ENCODE peak calls at places on chromosomes 12 and 14, in nine cellular contexts. K is A549, X is adrenal gland, F is sigmoid colon, D is uterus, B is tibial nerve, U is heart left ventricle, V is thyroid gland, E is ovary. I is an unnamed sample.

GRCh38 chr12:55797068-55797467 is 20.5 kb downstream of the SARNP start:
- DNase-seq in X (no peak), V (peak; percentile 38), U (no peak), D (peak; percentile 38), K (peak; percentile 62), E (no peak), F (no peak), B (no peak), I (no peak)

GRCh38 chr14:97416550-97416949 is 619.4 kb downstream of the VRK1 start:
- DNase-seq in B (no peak), U (no peak), E (no peak), D (no peak), X (no peak), K (no peak), V (no peak), F (no peak), I (no peak)

GRCh38 chr14:21078726-21079125 is 8.6 kb downstream of the ARHGEF40 start:
- DNase-seq in K (no peak), B (no peak), V (no peak), E (no peak), U (no peak), D (no peak), F (no peak), X (peak; percentile 49), I (no peak)

GRCh38 chr12:18861287-18861858 is 123.5 kb downstream of the CAPZA3 start:
- DNase-seq in B (no peak), K (no peak), E (no peak), V (no peak), X (no peak), F (no peak), U (no peak), D (no peak), I (no peak)

GRCh38 chr14:91371011-91371989 is 46.3 kb downstream of the CCDC88C start:
- DNase-seq in F (no peak), D (no peak), U (no peak), K (no peak), B (no peak), E (no peak), V (no peak), X (no peak), I (no peak)

GRCh38 chr12:2652401-2653081 is 142.2 kb upstream of the FKBP4 start:
- DNase-seq in X (no peak), D (peak; percentile 10), B (no peak), K (no peak), U (no peak), F (peak; percentile 58), V (no peak), E (no peak), I (no peak)

GRCh38 chr14:57820581-57820980 is 45.3 kb downstream of the SLC35F4 start:
- DNase-seq in X (no peak), U (no peak), V (no peak), F (no peak), E (no peak), K (no peak), B (no peak), D (no peak), I (no peak)

GRCh38 chr12:88339966-88340365 is 197.9 kb downstream of the TMTC3 start:
- DNase-seq in F (no peak), E (no peak), K (no peak), D (no peak), X (no peak), V (no peak), B (no peak), U (no peak), I (no peak)

GRCh38 chr12:96073346-96074336 is 38.3 kb upstream of the LTA4H start:
- DNase-seq in F (no peak), U (no peak), B (no peak), K (peak; percentile 38), D (no peak), V (no peak), X (no peak), E (no peak), I (no peak)

GRCh38 chr14:51157012-51157411 is 62.1 kb upstream of the TRIM9 start:
- DNase-seq in E (no peak), X (no peak), B (no peak), U (no peak), F (no peak), V (no peak), K (peak; percentile 22), D (no peak), I (no peak)
- TF ChIP-seq CTCF in E (no peak), X (peak; percentile 18), B (no peak), U (no peak), F (no peak), V (no peak), K (peak; percentile 42), D (no peak), I (peak; percentile 33)

GRCh38 chr14:76928301-76928700 is 100.2 kb downstream of the IRF2BPL start:
- DNase-seq in D (no peak), B (no peak), U (no peak), X (peak; percentile 76), K (no peak), E (peak; percentile 48), F (no peak), V (peak; percentile 87), I (no peak)
- H3K4me1 ChIP-seq in D (peaks cover 7% of the 10 kb centered on the region), B (peaks cover 4% of the 10 kb centered on the region), U (peaks cover 12% of the 10 kb centered on the region), X (peaks cover 52% of the 10 kb centered on the region), K (peaks cover 31% of the 10 kb centered on the region), E (peaks cover 31% of the 10 kb centered on the region), F (peaks cover 15% of the 10 kb centered on the region), V (peaks cover 60% of the 10 kb centered on the region), I (no peaks in the 10 kb centered on the region)

DNA sequence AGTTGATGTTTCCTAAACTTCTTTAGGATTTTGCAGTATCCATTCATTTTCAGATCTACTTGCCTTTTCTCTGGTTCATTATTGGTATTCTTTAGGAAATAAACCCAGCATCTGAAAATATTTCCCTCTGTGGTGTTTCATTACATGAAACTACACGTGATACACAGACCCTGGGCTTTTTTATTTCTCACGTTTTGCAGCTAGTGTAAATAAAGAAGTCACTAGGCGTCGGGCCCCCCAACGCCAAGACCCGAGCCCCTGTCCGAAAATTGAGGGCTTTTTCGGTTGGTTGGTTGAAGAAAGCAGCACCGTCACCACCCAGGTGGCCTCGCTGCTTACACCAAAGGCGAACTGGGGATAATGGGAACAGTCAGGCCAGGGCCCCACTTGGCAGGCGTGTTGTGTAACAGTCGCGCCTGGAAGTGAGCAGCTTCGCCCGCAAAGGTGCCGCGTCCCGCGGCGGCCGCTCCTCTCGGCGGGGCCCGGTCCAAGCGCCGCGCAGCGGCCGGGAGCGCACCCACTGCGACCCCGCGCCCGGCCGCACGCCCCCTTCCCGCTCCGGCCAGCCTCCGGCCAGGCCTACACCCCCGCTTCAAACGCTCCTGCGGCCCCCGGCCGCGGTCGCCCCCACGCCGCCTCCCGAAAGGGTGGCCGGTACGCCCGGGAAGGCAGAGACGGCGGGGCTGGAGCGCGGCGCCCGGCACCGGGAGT is 1.2 kb downstream of the DUSP16 start:
- DNase-seq in X (peak; percentile 77), K (no peak), F (peak; percentile 89), B (peak; percentile 37), V (peak; percentile 75), U (peak; percentile 86), D (peak; percentile 74), E (peak; percentile 77), I (peak; percentile 76)
- TF ChIP-seq POLR2A in X (peak; percentile 56), K (peak; percentile 58), F (no peak), B (no peak), V (no peak), U (no peak), D (no peak), E (no peak), I (peak; percentile 51)

GRCh38 chr12:120783197-120783596 is 57.6 kb downstream of the ACADS start:
- DNase-seq in E (no peak), D (no peak), U (no peak), V (no peak), B (no peak), F (no peak), X (no peak), K (no peak), I (no peak)
- TF ChIP-seq CTCF in E (no peak), D (no peak), U (no peak), V (no peak), B (no peak), F (no peak), X (no peak), K (no peak), I (no peak)

DNA sequence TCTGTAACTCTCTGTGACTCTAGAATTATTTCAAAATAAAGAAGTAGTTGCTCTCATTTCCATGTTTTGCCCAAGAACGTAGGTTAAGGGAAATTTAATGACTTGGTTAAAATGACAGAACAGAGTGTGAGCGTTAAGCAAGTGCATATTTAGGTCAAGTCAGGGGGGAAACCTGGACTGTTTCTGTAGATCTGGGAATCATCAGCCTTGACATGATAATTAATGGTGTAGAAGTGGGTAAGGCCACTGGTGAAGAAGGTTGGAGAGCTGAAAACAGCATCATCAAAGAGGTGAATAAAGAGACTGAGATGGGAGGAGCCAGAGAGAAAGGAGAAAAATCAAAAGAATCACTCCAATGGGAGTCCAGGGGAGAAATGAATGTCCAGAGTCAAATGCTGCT is 49.4 kb upstream of the STK38L start:
- DNase-seq in E (no peak), D (no peak), U (no peak), V (no peak), B (no peak), X (no peak), F (no peak), K (no peak), I (no peak)
- H3K4me1 ChIP-seq in E (peaks cover 2% of the 10 kb centered on the region), D (no peaks in the 10 kb centered on the region), U (peaks cover 19% of the 10 kb centered on the region), V (no peaks in the 10 kb centered on the region), B (peaks cover 16% of the 10 kb centered on the region), X (no peaks in the 10 kb centered on the region), F (peaks cover 70% of the 10 kb centered on the region), K (peaks cover 28% of the 10 kb centered on the region), I (peaks cover 38% of the 10 kb centered on the region)

GRCh38 chr12:112017041-112017440 is 3.8 kb downstream of the ERP29 start:
- DNase-seq in E (no peak), B (no peak), F (no peak), V (no peak), X (no peak), U (no peak), D (no peak), K (no peak), I (no peak)

GRCh38 chr12:112015938-112016337 is 2.7 kb downstream of the ERP29 start:
- DNase-seq in X (no peak), D (no peak), E (no peak), K (no peak), B (no peak), U (no peak), F (no peak), V (no peak), I (no peak)

GRCh38 chr12:112022241-112023016 is 9.2 kb downstream of the ERP29 start:
- DNase-seq in E (no peak), B (no peak), V (no peak), X (no peak), D (no peak), K (no peak), F (no peak), U (no peak), I (no peak)

GRCh38 chr12:112020947-112021457 is 7.8 kb downstream of the ERP29 start:
- DNase-seq in B (no peak), X (no peak), V (no peak), U (no peak), E (no peak), K (no peak), D (no peak), F (no peak), I (no peak)

DNA sequence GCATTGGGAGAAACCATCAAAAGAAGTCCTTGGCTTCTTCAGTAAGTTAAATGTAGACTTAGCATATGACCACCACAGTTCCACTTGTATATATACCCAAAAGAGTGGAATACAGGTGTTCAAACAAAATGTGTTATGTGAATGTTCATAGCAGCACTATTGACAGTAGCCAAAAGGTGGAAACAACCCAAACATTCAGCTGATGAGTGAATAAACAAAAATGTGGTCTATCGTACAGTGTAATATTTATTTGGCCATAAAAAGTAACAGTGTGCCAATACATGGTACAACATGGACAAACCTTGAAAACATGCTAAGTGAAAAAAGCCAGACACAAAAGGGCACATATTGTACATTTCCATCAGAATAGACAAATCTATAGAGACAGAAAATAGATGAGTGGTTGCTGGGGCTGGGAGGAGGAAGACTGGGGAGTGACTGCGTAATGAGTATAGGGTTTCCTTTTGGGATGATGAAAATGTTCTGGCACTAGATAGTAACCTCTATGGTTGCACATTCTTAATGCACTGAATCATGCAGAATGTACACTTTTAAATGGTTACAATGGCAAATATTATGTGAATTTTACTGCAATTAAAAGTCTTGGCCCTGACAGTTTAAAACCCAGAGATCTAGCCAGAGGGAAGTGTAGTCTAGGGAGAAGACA is 5.5 kb downstream of the ERP29 start:
- DNase-seq in B (no peak), K (no peak), F (no peak), E (no peak), X (no peak), D (no peak), U (no peak), V (no peak), I (no peak)
- TF ChIP-seq POLR2A in B (no peak), K (no peak), F (no peak), E (no peak), X (no peak), D (no peak), U (no peak), V (no peak), I (no peak)

I was measured in right lobe of liver.